ENCODE peak calls at places on chromosomes 12 and 14, in four cellular contexts. N is RWPE2, J is cardiac fibroblast, K is foreskin fibroblast. V is an unnamed sample.
A peak's percentile ranks its signal among the peaks of the same experiment; 100 is the strongest.

GRCh38 chr12:130066742-130067141 is 95.5 kb upstream of the FZD10 start:
- DNase-seq in N (no peak), J (no peak), K (no peak), V (no peak)

GRCh38 chr14:96586921-96587822 is 85.0 kb downstream of the PAPOLA start:
- DNase-seq in N (peak; percentile 57), J (no peak), K (no peak), V (no peak)

GRCh38 chr12:115267891-115268290 is 583.9 kb upstream of the TBX3 start:
- DNase-seq in N (no peak), J (no peak), K (peak; percentile 22), V (no peak)

GRCh38 chr14:53064461-53064860 is 88.7 kb downstream of the DDHD1 start:
- DNase-seq in N (no peak), J (no peak), K (no peak), V (no peak)

GRCh38 chr12:120158351-120158750 is 36.2 kb downstream of the GCN1 start:
- DNase-seq in N (no peak), J (no peak), K (no peak), V (no peak)

GRCh38 chr12:95733156-95733825 is 57.3 kb downstream of the NTN4 start:
- DNase-seq in N (no peak), J (peak; percentile 28), K (peak; percentile 64), V (peak; percentile 14)

GRCh38 chr12:76859621-76860020 is 19.2 kb downstream of the CSRP2 start:
- DNase-seq in N (no peak), J (no peak), K (no peak), V (no peak)

GRCh38 chr12:69844416-69844815 is 19.4 kb downstream of the MYRFL start:
- DNase-seq in N (no peak), J (no peak), K (no peak), V (no peak)

GRCh38 chr14:69582207-69582606 is 7.5 kb upstream of the CCDC177 start:
- DNase-seq in N (no peak), J (peak; percentile 79), K (no peak), V (peak; percentile 55)

GRCh38 chr14:105205718-105206208 is 24.7 kb upstream of the NUDT14 start:
- DNase-seq in N (no peak), J (no peak), K (peak; percentile 9), V (no peak)

GRCh38 chr12:20269352-20270067 is 98.8 kb upstream of the PDE3A start:
- DNase-seq in N (no peak), J (no peak), K (no peak), V (no peak)

GRCh38 chr12:108305520-108305919 is 33.6 kb downstream of the CMKLR1 start:
- DNase-seq in N (no peak), J (peak; percentile 46), K (peak; percentile 78), V (peak; percentile 76)

GRCh38 chr12:5333096-5333495 is 98.8 kb upstream of the NTF3 start:
- DNase-seq in N (no peak), J (no peak), K (no peak), V (no peak)

GRCh38 chr12:29781176-29781575 is 2.6 kb downstream of the TMTC1 start:
- DNase-seq in N (no peak), J (no peak), K (no peak), V (no peak)
- H3K4me3 ChIP-seq in N (no peak overlapping the region), J (peak overlapping the region; percentile 90), K (peak overlapping the region; percentile 75), V (peak overlapping the region; percentile 91)

GRCh38 chr12:84912191-84913142 is at the start of gene SLC6A15:
- DNase-seq in N (peak; percentile 90), J (peak; percentile 88), K (peak; percentile 95), V (peak; percentile 89)

GRCh38 chr12:84911331-84912190 is 1.0 kb downstream of the SLC6A15 start:
- DNase-seq in N (peak; percentile 77), J (peak; percentile 88), K (peak; percentile 75), V (peak; percentile 86)

GRCh38 chr12:84910549-84911241 is 1.9 kb downstream of the SLC6A15 start:
- DNase-seq in N (no peak), J (peak; percentile 47), K (no peak), V (peak; percentile 54)

DNA sequence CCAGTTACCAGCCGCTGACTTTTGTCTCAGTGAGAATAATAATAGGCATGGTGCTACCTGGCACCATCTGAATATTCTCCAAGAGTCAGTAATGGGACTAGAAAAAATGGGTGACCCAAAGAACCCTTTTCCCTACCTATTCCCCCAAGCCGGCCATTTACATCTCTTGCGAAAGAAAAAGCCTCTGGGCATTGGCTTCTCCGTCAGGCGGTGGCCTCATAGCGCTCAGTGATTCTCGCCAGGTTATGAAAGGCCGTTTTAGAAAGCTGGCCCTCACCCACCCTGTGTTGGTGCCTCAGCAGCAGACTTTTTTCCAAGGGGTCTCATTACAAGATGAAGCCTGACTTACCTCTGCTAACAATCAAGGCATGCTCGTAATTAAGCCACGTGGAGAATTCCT is 552 bp upstream of the SLC6A15 start:
- DNase-seq in N (no peak), J (peak; percentile 50), K (no peak), V (peak; percentile 39)
- TF ChIP-seq CTCF in N (no peak), J (no peak), K (no peak), V (no peak)

GRCh38 chr12:16350682-16351081 is 3.2 kb downstream of the MGST1 start:
- DNase-seq in N (peak; percentile 77), J (peak; percentile 98), K (peak; percentile 88), V (peak; percentile 97)
- H3K4me3 ChIP-seq in N (no peak overlapping the region), J (peak overlapping the region; percentile 40), K (no peak overlapping the region), V (peak overlapping the region; percentile 69)

GRCh38 chr12:117522559-117522958 is 161.1 kb upstream of the NOS1 start:
- DNase-seq in N (no peak), J (no peak), K (no peak), V (no peak)
- TF ChIP-seq CTCF in N (no peak), J (no peak), K (no peak), V (no peak)

GRCh38 chr14:62436256-62436655 is 609.0 kb downstream of the KCNH5 start:
- DNase-seq in N (no peak), J (peak; percentile 15), K (no peak), V (no peak)

GRCh38 chr14:62428429-62429203 is 616.6 kb downstream of the KCNH5 start:
- DNase-seq in N (peak; percentile 75), J (peak; percentile 84), K (no peak), V (peak; percentile 77)

GRCh38 chr14:62432955-62433354 is 612.3 kb downstream of the KCNH5 start:
- DNase-seq in N (no peak), J (no peak), K (no peak), V (no peak)

GRCh38 chr14:62431496-62431895 is 613.8 kb downstream of the KCNH5 start:
- DNase-seq in N (no peak), J (no peak), K (no peak), V (no peak)
- H3K4me3 ChIP-seq in N (no peak overlapping the region), J (no peak overlapping the region), K (no peak overlapping the region), V (no peak overlapping the region)

V was measured in fibroblast of pulmonary artery.